ENCODE peak calls at places on chromosomes 4 and X, in seven cellular contexts. One of them, this sample, is unnamed.

GRCh38 chr4:40681600-40682297 is 52.1 kb upstream of the RBM47 start:
- DNase-seq in GM13976: no peak
- DNase-seq in progenitor cell of endocrine pancreas: no peak
- DNase-seq in bronchial epithelial cell: no peak
- DNase-seq in MCF 10A: no peak
- DNase-seq in omental fat pad: no peak
- DNase-seq in coronary artery: no peak
- DNase-seq in this sample: no peak

GRCh38 chr4:156575430-156576073 is 396.0 kb downstream of the PDGFC start:
- DNase-seq in GM13976: no peak
- DNase-seq in progenitor cell of endocrine pancreas: no peak
- DNase-seq in bronchial epithelial cell: no peak
- DNase-seq in MCF 10A: peak; percentile 86
- DNase-seq in omental fat pad: no peak
- DNase-seq in coronary artery: no peak
- DNase-seq in this sample: no peak

GRCh38 chr4:73139245-73139644 is 69.7 kb upstream of the COX18 start:
- DNase-seq in GM13976: no peak
- DNase-seq in progenitor cell of endocrine pancreas: no peak
- DNase-seq in bronchial epithelial cell: no peak
- DNase-seq in MCF 10A: no peak
- DNase-seq in omental fat pad: no peak
- DNase-seq in coronary artery: no peak
- DNase-seq in this sample: no peak

GRCh38 chr4:34861661-34862060 is 1382.7 kb downstream of the ARAP2 start:
- DNase-seq in GM13976: no peak
- DNase-seq in progenitor cell of endocrine pancreas: no peak
- DNase-seq in bronchial epithelial cell: no peak
- DNase-seq in MCF 10A: no peak
- DNase-seq in omental fat pad: no peak
- DNase-seq in coronary artery: no peak
- DNase-seq in this sample: no peak

GRCh38 chrX:17291141-17291900 is 83.7 kb upstream of the NHS start:
- DNase-seq in GM13976: no peak
- DNase-seq in progenitor cell of endocrine pancreas: no peak
- DNase-seq in bronchial epithelial cell: peak; percentile 6
- DNase-seq in MCF 10A: no peak
- DNase-seq in omental fat pad: no peak
- DNase-seq in coronary artery: no peak
- DNase-seq in this sample: no peak

GRCh38 chr4:108940086-108941033 is 177.5 kb upstream of the ETNPPL start:
- DNase-seq in GM13976: no peak
- DNase-seq in progenitor cell of endocrine pancreas: no peak
- DNase-seq in bronchial epithelial cell: peak; percentile 49
- DNase-seq in MCF 10A: peak; percentile 4
- DNase-seq in omental fat pad: no peak
- DNase-seq in coronary artery: no peak
- DNase-seq in this sample: no peak

GRCh38 chrX:42093756-42094155 is 170.4 kb upstream of the CASK start:
- DNase-seq in GM13976: no peak
- DNase-seq in progenitor cell of endocrine pancreas: no peak
- DNase-seq in bronchial epithelial cell: no peak
- DNase-seq in MCF 10A: no peak
- DNase-seq in omental fat pad: no peak
- DNase-seq in coronary artery: no peak
- DNase-seq in this sample: no peak

GRCh38 chr4:53721276-53721675 is 130.0 kb upstream of the LNX1 start:
- DNase-seq in GM13976: no peak
- DNase-seq in progenitor cell of endocrine pancreas: no peak
- DNase-seq in bronchial epithelial cell: no peak
- DNase-seq in MCF 10A: no peak
- DNase-seq in omental fat pad: no peak
- DNase-seq in coronary artery: no peak
- DNase-seq in this sample: no peak

GRCh38 chr4:7399433-7400234 is 35.1 kb downstream of the PSAPL1 start:
- DNase-seq in GM13976: no peak
- DNase-seq in progenitor cell of endocrine pancreas: no peak
- DNase-seq in bronchial epithelial cell: no peak
- DNase-seq in MCF 10A: no peak
- DNase-seq in omental fat pad: no peak
- DNase-seq in coronary artery: peak; percentile 29
- DNase-seq in this sample: no peak

GRCh38 chr4:41505161-41505653 is 32.8 kb upstream of the LIMCH1 start:
- DNase-seq in GM13976: no peak
- DNase-seq in progenitor cell of endocrine pancreas: no peak
- DNase-seq in bronchial epithelial cell: no peak
- DNase-seq in MCF 10A: peak; percentile 79
- DNase-seq in omental fat pad: no peak
- DNase-seq in coronary artery: peak; percentile 76
- DNase-seq in this sample: no peak

DNA sequence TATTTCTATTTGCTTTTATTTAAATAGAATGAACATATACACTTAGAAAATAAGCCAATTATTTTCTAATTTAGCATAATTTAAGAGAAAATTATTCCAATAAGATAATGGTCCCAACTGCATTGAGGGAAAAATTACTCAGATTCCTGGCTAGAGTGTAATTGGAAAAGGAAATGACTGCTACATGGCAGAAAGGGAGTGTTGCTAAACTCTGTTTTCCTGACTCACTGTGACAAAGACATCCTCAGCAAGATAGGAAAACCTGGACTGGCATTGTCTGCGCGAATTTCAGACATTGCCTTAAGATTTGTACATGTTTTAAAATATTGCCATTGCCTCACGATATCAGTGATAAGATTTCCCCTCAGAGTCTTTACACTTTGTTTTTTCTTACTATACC is 8.2 kb downstream of the TNIP3 start:
- DNase-seq in GM13976: no peak
- DNase-seq in progenitor cell of endocrine pancreas: no peak
- DNase-seq in bronchial epithelial cell: peak; percentile 92
- DNase-seq in MCF 10A: peak; percentile 87
- DNase-seq in omental fat pad: no peak
- DNase-seq in coronary artery: no peak
- DNase-seq in this sample: no peak
- TF ChIP-seq CTCF in GM13976: no peak
- TF ChIP-seq CTCF in progenitor cell of endocrine pancreas: no peak
- TF ChIP-seq CTCF in bronchial epithelial cell: no peak
- TF ChIP-seq CTCF in MCF 10A: no peak
- TF ChIP-seq CTCF in omental fat pad: no peak
- TF ChIP-seq CTCF in coronary artery: no peak
- TF ChIP-seq CTCF in this sample: no peak

DNA sequence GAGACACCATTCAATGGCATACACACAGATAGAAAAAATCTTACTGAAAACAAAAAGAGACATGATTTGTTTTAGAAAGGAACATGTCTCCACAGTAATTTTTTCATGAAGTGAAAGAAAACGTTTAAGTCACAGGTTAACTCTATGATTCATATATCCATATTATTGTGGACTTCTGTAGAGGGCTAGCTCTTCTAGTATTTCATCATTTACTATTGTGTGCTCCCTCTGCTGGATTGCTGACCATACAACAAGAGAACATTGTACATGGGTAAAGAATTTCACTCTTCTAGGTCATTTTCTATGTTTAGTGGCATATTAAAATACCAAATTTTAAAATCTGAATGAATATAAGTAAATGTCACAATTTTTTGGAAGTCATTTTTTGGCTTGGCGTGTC is 91.8 kb upstream of the POU3F4 start:
- DNase-seq in GM13976: no peak
- DNase-seq in progenitor cell of endocrine pancreas: no peak
- DNase-seq in bronchial epithelial cell: peak; percentile 17
- DNase-seq in MCF 10A: peak; percentile 51
- DNase-seq in omental fat pad: no peak
- DNase-seq in coronary artery: no peak
- DNase-seq in this sample: no peak
- TF ChIP-seq CTCF in GM13976: no peak
- TF ChIP-seq CTCF in progenitor cell of endocrine pancreas: peak; percentile 58
- TF ChIP-seq CTCF in bronchial epithelial cell: no peak
- TF ChIP-seq CTCF in MCF 10A: peak; percentile 52
- TF ChIP-seq CTCF in omental fat pad: no peak
- TF ChIP-seq CTCF in coronary artery: no peak
- TF ChIP-seq CTCF in this sample: peak; percentile 54

GRCh38 chrX:2614911-2615310 is 76.2 kb upstream of the CD99 start:
- DNase-seq in GM13976: no peak
- DNase-seq in progenitor cell of endocrine pancreas: no peak
- DNase-seq in bronchial epithelial cell: peak; percentile 59
- DNase-seq in MCF 10A: no peak
- DNase-seq in omental fat pad: no peak
- DNase-seq in coronary artery: no peak
- DNase-seq in this sample: no peak
- TF ChIP-seq CTCF in GM13976: no peak
- TF ChIP-seq CTCF in progenitor cell of endocrine pancreas: peak; percentile 42
- TF ChIP-seq CTCF in bronchial epithelial cell: peak; percentile 36
- TF ChIP-seq CTCF in MCF 10A: no peak
- TF ChIP-seq CTCF in omental fat pad: no peak
- TF ChIP-seq CTCF in coronary artery: peak; percentile 33
- TF ChIP-seq CTCF in this sample: peak; percentile 61

GRCh38 chr4:127997534-127998388 is 32.6 kb downstream of the ABHD18 start:
- DNase-seq in GM13976: peak; percentile 60
- DNase-seq in progenitor cell of endocrine pancreas: no peak
- DNase-seq in bronchial epithelial cell: peak; percentile 60
- DNase-seq in MCF 10A: peak; percentile 76
- DNase-seq in omental fat pad: no peak
- DNase-seq in coronary artery: no peak
- DNase-seq in this sample: no peak
- TF ChIP-seq CTCF in GM13976: peak; percentile 49
- TF ChIP-seq CTCF in progenitor cell of endocrine pancreas: no peak
- TF ChIP-seq CTCF in bronchial epithelial cell: peak; percentile 35
- TF ChIP-seq CTCF in MCF 10A: peak; percentile 26
- TF ChIP-seq CTCF in omental fat pad: no peak
- TF ChIP-seq CTCF in coronary artery: no peak
- TF ChIP-seq CTCF in this sample: no peak

GRCh38 chr4:139083533-139084424 is 68.2 kb downstream of the NOCT start:
- DNase-seq in GM13976: peak; percentile 85
- DNase-seq in progenitor cell of endocrine pancreas: peak; percentile 83
- DNase-seq in bronchial epithelial cell: peak; percentile 69
- DNase-seq in MCF 10A: peak; percentile 91
- DNase-seq in omental fat pad: peak; percentile 36
- DNase-seq in coronary artery: peak; percentile 93
- DNase-seq in this sample: peak; percentile 73

GRCh38 chr4:139084425-139085093 is 69.0 kb downstream of the NOCT start:
- DNase-seq in GM13976: no peak
- DNase-seq in progenitor cell of endocrine pancreas: no peak
- DNase-seq in bronchial epithelial cell: no peak
- DNase-seq in MCF 10A: no peak
- DNase-seq in omental fat pad: no peak
- DNase-seq in coronary artery: no peak
- DNase-seq in this sample: no peak

GRCh38 chr4:139082750-139083532 is 67.4 kb downstream of the NOCT start:
- DNase-seq in GM13976: peak; percentile 94
- DNase-seq in progenitor cell of endocrine pancreas: peak; percentile 80
- DNase-seq in bronchial epithelial cell: peak; percentile 95
- DNase-seq in MCF 10A: peak; percentile 98
- DNase-seq in omental fat pad: peak; percentile 81
- DNase-seq in coronary artery: peak; percentile 98
- DNase-seq in this sample: peak; percentile 80

DNA sequence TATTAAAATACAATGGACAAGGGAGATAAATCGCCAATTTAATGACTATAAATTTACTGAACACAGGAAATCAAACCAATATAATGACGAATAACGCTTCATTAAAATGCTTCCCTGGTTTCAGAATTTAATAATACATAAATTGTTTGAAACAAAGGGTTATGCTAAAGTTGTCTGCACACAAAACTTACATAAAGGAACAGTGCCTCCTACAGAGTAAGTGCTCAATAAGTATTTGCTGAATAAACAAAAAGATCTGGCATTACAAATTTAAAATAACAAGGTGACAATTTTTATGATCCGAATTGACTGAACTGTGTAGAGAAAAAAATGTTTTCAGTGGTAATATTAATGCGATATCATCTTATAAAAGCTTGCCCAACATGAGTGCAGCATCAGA is 69.6 kb downstream of the NOCT start:
- DNase-seq in GM13976: no peak
- DNase-seq in progenitor cell of endocrine pancreas: no peak
- DNase-seq in bronchial epithelial cell: peak; percentile 47
- DNase-seq in MCF 10A: peak; percentile 29
- DNase-seq in omental fat pad: no peak
- DNase-seq in coronary artery: no peak
- DNase-seq in this sample: no peak
- TF ChIP-seq CTCF in GM13976: no peak
- TF ChIP-seq CTCF in progenitor cell of endocrine pancreas: peak; percentile 12
- TF ChIP-seq CTCF in bronchial epithelial cell: peak; percentile 15
- TF ChIP-seq CTCF in MCF 10A: peak; percentile 24
- TF ChIP-seq CTCF in omental fat pad: no peak
- TF ChIP-seq CTCF in coronary artery: no peak
- TF ChIP-seq CTCF in this sample: peak; percentile 55

GRCh38 chrX:13690836-13691235 is 1.9 kb downstream of the RAB9A start:
- DNase-seq in GM13976: no peak
- DNase-seq in progenitor cell of endocrine pancreas: no peak
- DNase-seq in bronchial epithelial cell: no peak
- DNase-seq in MCF 10A: no peak
- DNase-seq in omental fat pad: no peak
- DNase-seq in coronary artery: no peak
- DNase-seq in this sample: no peak
- TF ChIP-seq CTCF in GM13976: no peak
- TF ChIP-seq CTCF in progenitor cell of endocrine pancreas: no peak
- TF ChIP-seq CTCF in bronchial epithelial cell: no peak
- TF ChIP-seq CTCF in MCF 10A: peak; percentile 15
- TF ChIP-seq CTCF in omental fat pad: no peak
- TF ChIP-seq CTCF in coronary artery: no peak
- TF ChIP-seq CTCF in this sample: no peak

DNA sequence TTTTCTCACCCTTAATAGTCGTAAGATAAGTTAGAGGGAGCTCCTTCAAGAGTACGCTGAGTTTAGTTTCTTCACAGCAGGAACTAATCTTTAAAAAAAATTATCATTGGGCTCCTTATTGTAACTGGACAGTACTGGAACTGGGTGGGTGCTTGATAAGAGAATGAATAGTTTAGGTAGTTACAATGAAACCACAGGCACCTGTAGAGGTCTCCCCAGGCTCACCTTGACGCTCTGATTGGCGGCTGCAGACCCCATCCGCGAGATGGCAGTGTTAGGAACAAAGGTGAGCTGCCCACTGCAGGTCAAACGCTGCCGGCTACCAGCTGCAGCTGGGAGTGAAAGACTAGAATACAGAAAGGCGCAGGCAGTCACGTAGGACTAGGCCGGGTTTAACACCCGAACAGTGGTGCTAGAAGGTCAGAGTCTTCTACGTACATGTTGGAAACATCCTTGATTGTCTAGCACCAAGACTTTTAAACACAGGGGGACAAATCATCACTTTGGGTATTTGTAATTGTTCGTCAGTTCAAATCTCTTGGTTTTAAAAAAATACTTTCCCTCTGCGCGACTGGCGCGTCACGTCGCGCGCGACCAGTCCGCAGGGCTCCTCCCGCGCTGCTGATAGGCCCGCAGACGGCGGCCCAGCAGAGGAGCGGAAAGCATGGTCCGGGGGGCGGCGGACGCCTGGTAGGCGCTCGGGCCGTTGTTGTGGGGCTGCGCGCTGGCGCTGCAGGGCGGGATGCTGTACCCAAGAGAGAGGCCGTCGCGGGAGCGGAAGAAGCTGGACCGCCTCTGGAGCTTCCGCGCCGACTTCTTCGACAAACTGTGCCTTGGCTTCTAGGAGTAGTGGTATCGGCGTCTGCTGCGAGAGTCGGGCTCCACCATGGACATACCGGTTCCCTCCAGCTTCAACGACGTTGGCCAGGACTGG is 45.6 kb downstream of the SMARCA5 start:
- DNase-seq in GM13976: peak; percentile 72
- DNase-seq in progenitor cell of endocrine pancreas: peak; percentile 42
- DNase-seq in bronchial epithelial cell: peak; percentile 74
- DNase-seq in MCF 10A: peak; percentile 19
- DNase-seq in omental fat pad: no peak
- DNase-seq in coronary artery: peak; percentile 75
- DNase-seq in this sample: no peak
- TF ChIP-seq CTCF in GM13976: peak; percentile 77
- TF ChIP-seq CTCF in progenitor cell of endocrine pancreas: peak; percentile 65
- TF ChIP-seq CTCF in bronchial epithelial cell: peak; percentile 69
- TF ChIP-seq CTCF in MCF 10A: no peak
- TF ChIP-seq CTCF in omental fat pad: no peak
- TF ChIP-seq CTCF in coronary artery: peak; percentile 28
- TF ChIP-seq CTCF in this sample: no peak